ENCODE peak calls at places on chromosomes 11 and 22, in nine cellular contexts. One of them, this sample, is unnamed.

GRCh38 chr11:83000381-83000780 is 71.3 kb downstream of the RAB30 start:
- DNase-seq in mesendoderm: no peak
- DNase-seq in left lung: no peak
- DNase-seq in left ventricle myocardium inferior: no peak
- DNase-seq in brain microvascular endothelial cell: no peak
- DNase-seq in dorsolateral prefrontal cortex: no peak
- DNase-seq in body of pancreas: no peak
- DNase-seq in cardiac muscle cell: no peak
- DNase-seq in HCT116: no peak
- DNase-seq in this sample: no peak

GRCh38 chr22:33049125-33049729 is 9.0 kb downstream of the SYN3 start:
- DNase-seq in dorsolateral prefrontal cortex: peak; percentile 68
- DNase-seq in body of pancreas: peak; percentile 78
- DNase-seq in HCT116: peak; percentile 44
- DNase-seq in left ventricle myocardium inferior: peak; percentile 70
- DNase-seq in mesendoderm: peak; percentile 81
- DNase-seq in brain microvascular endothelial cell: peak; percentile 61
- DNase-seq in left lung: peak; percentile 61
- DNase-seq in cardiac muscle cell: peak; percentile 80
- DNase-seq in this sample: peak; percentile 15

GRCh38 chr11:96055706-96056387 is 131.9 kb upstream of the MTMR2 start:
- DNase-seq in brain microvascular endothelial cell: peak; percentile 44
- DNase-seq in body of pancreas: no peak
- DNase-seq in cardiac muscle cell: no peak
- DNase-seq in left ventricle myocardium inferior: no peak
- DNase-seq in mesendoderm: peak; percentile 92
- DNase-seq in dorsolateral prefrontal cortex: no peak
- DNase-seq in HCT116: no peak
- DNase-seq in left lung: no peak
- DNase-seq in this sample: no peak

GRCh38 chr11:9493492-9493891 is 32.7 kb downstream of the ZNF143 start:
- DNase-seq in brain microvascular endothelial cell: no peak
- DNase-seq in body of pancreas: no peak
- DNase-seq in cardiac muscle cell: no peak
- DNase-seq in mesendoderm: no peak
- DNase-seq in left ventricle myocardium inferior: no peak
- DNase-seq in HCT116: no peak
- DNase-seq in left lung: no peak
- DNase-seq in dorsolateral prefrontal cortex: no peak
- DNase-seq in this sample: no peak

GRCh38 chr11:58726594-58727414 is 4.9 kb downstream of the GLYAT start:
- DNase-seq in body of pancreas: no peak
- DNase-seq in dorsolateral prefrontal cortex: no peak
- DNase-seq in mesendoderm: no peak
- DNase-seq in HCT116: no peak
- DNase-seq in left ventricle myocardium inferior: no peak
- DNase-seq in cardiac muscle cell: no peak
- DNase-seq in left lung: no peak
- DNase-seq in brain microvascular endothelial cell: no peak
- DNase-seq in this sample: no peak

GRCh38 chr22:48845356-48845936 is 982.2 kb downstream of the BRD1 start:
- DNase-seq in cardiac muscle cell: no peak
- DNase-seq in dorsolateral prefrontal cortex: no peak
- DNase-seq in body of pancreas: no peak
- DNase-seq in left ventricle myocardium inferior: no peak
- DNase-seq in left lung: no peak
- DNase-seq in HCT116: no peak
- DNase-seq in mesendoderm: no peak
- DNase-seq in brain microvascular endothelial cell: no peak
- DNase-seq in this sample: no peak

GRCh38 chr11:113781682-113782081 is 2.1 kb downstream of the CLDN25 start:
- DNase-seq in left lung: no peak
- DNase-seq in left ventricle myocardium inferior: no peak
- DNase-seq in body of pancreas: no peak
- DNase-seq in dorsolateral prefrontal cortex: no peak
- DNase-seq in mesendoderm: peak; percentile 45
- DNase-seq in cardiac muscle cell: peak; percentile 30
- DNase-seq in brain microvascular endothelial cell: no peak
- DNase-seq in HCT116: no peak
- DNase-seq in this sample: no peak

GRCh38 chr11:69791266-69791665 is 16.1 kb upstream of the FGF4 start:
- DNase-seq in body of pancreas: no peak
- DNase-seq in dorsolateral prefrontal cortex: no peak
- DNase-seq in mesendoderm: no peak
- DNase-seq in left lung: no peak
- DNase-seq in left ventricle myocardium inferior: no peak
- DNase-seq in HCT116: no peak
- DNase-seq in brain microvascular endothelial cell: peak; percentile 51
- DNase-seq in cardiac muscle cell: no peak
- DNase-seq in this sample: no peak

GRCh38 chr22:32698926-32699619 is 102.4 kb upstream of the TIMP3 start:
- DNase-seq in HCT116: no peak
- DNase-seq in mesendoderm: no peak
- DNase-seq in left ventricle myocardium inferior: peak; percentile 78
- DNase-seq in brain microvascular endothelial cell: no peak
- DNase-seq in body of pancreas: no peak
- DNase-seq in left lung: no peak
- DNase-seq in dorsolateral prefrontal cortex: no peak
- DNase-seq in cardiac muscle cell: no peak
- DNase-seq in this sample: no peak

GRCh38 chr22:35484651-35485372 is 55.8 kb upstream of the RASD2 start:
- DNase-seq in cardiac muscle cell: no peak
- DNase-seq in left ventricle myocardium inferior: no peak
- DNase-seq in body of pancreas: no peak
- DNase-seq in left lung: no peak
- DNase-seq in brain microvascular endothelial cell: no peak
- DNase-seq in mesendoderm: no peak
- DNase-seq in HCT116: no peak
- DNase-seq in dorsolateral prefrontal cortex: no peak
- DNase-seq in this sample: no peak

GRCh38 chr11:17548444-17548843 is 1.4 kb downstream of the OTOG start:
- DNase-seq in cardiac muscle cell: no peak
- DNase-seq in brain microvascular endothelial cell: no peak
- DNase-seq in left ventricle myocardium inferior: no peak
- DNase-seq in body of pancreas: no peak
- DNase-seq in left lung: no peak
- DNase-seq in dorsolateral prefrontal cortex: no peak
- DNase-seq in HCT116: no peak
- DNase-seq in mesendoderm: peak; percentile 86
- DNase-seq in this sample: no peak

GRCh38 chr11:5618807-5619206 is 6.0 kb upstream of the TRIM34 start:
- DNase-seq in dorsolateral prefrontal cortex: no peak
- DNase-seq in mesendoderm: no peak
- DNase-seq in brain microvascular endothelial cell: peak; percentile 89
- DNase-seq in left lung: no peak
- DNase-seq in HCT116: no peak
- DNase-seq in body of pancreas: no peak
- DNase-seq in cardiac muscle cell: no peak
- DNase-seq in left ventricle myocardium inferior: no peak
- DNase-seq in this sample: no peak

GRCh38 chr22:23901600-23901999 is 7.4 kb downstream of the MIF start:
- DNase-seq in brain microvascular endothelial cell: no peak
- DNase-seq in mesendoderm: no peak
- DNase-seq in cardiac muscle cell: no peak
- DNase-seq in body of pancreas: no peak
- DNase-seq in left lung: no peak
- DNase-seq in dorsolateral prefrontal cortex: no peak
- DNase-seq in left ventricle myocardium inferior: no peak
- DNase-seq in HCT116: no peak
- DNase-seq in this sample: no peak

GRCh38 chr22:23898006-23898974 is 4.1 kb downstream of the MIF start:
- DNase-seq in brain microvascular endothelial cell: no peak
- DNase-seq in mesendoderm: peak; percentile 22
- DNase-seq in dorsolateral prefrontal cortex: no peak
- DNase-seq in left lung: no peak
- DNase-seq in left ventricle myocardium inferior: no peak
- DNase-seq in HCT116: no peak
- DNase-seq in body of pancreas: no peak
- DNase-seq in cardiac muscle cell: no peak
- DNase-seq in this sample: no peak

GRCh38 chr22:23896523-23897186 is 2.5 kb downstream of the MIF start:
- DNase-seq in HCT116: no peak
- DNase-seq in body of pancreas: no peak
- DNase-seq in dorsolateral prefrontal cortex: no peak
- DNase-seq in mesendoderm: no peak
- DNase-seq in brain microvascular endothelial cell: no peak
- DNase-seq in left lung: no peak
- DNase-seq in cardiac muscle cell: no peak
- DNase-seq in left ventricle myocardium inferior: no peak
- DNase-seq in this sample: no peak

GRCh38 chr22:23897320-23897719 is 3.1 kb downstream of the MIF start:
- DNase-seq in mesendoderm: no peak
- DNase-seq in left lung: no peak
- DNase-seq in cardiac muscle cell: no peak
- DNase-seq in HCT116: no peak
- DNase-seq in dorsolateral prefrontal cortex: no peak
- DNase-seq in left ventricle myocardium inferior: no peak
- DNase-seq in brain microvascular endothelial cell: no peak
- DNase-seq in body of pancreas: no peak
- DNase-seq in this sample: no peak

GRCh38 chr22:23899042-23899745 is 5.0 kb downstream of the MIF start:
- DNase-seq in left lung: no peak
- DNase-seq in body of pancreas: no peak
- DNase-seq in brain microvascular endothelial cell: no peak
- DNase-seq in dorsolateral prefrontal cortex: no peak
- DNase-seq in cardiac muscle cell: no peak
- DNase-seq in HCT116: no peak
- DNase-seq in left ventricle myocardium inferior: no peak
- DNase-seq in mesendoderm: no peak
- DNase-seq in this sample: no peak
- H3K27ac ChIP-seq in left lung: no peak overlapping the region
- H3K27ac ChIP-seq in body of pancreas: no peak overlapping the region
- H3K27ac ChIP-seq in brain microvascular endothelial cell: no peak overlapping the region
- H3K27ac ChIP-seq in dorsolateral prefrontal cortex: peak overlapping the region; percentile 23
- H3K27ac ChIP-seq in cardiac muscle cell: no peak overlapping the region
- H3K27ac ChIP-seq in HCT116: no peak overlapping the region
- H3K27ac ChIP-seq in left ventricle myocardium inferior: no peak overlapping the region
- H3K27ac ChIP-seq in mesendoderm: no peak overlapping the region
- H3K27ac ChIP-seq in this sample: peak overlapping the region; percentile 18

DNA sequence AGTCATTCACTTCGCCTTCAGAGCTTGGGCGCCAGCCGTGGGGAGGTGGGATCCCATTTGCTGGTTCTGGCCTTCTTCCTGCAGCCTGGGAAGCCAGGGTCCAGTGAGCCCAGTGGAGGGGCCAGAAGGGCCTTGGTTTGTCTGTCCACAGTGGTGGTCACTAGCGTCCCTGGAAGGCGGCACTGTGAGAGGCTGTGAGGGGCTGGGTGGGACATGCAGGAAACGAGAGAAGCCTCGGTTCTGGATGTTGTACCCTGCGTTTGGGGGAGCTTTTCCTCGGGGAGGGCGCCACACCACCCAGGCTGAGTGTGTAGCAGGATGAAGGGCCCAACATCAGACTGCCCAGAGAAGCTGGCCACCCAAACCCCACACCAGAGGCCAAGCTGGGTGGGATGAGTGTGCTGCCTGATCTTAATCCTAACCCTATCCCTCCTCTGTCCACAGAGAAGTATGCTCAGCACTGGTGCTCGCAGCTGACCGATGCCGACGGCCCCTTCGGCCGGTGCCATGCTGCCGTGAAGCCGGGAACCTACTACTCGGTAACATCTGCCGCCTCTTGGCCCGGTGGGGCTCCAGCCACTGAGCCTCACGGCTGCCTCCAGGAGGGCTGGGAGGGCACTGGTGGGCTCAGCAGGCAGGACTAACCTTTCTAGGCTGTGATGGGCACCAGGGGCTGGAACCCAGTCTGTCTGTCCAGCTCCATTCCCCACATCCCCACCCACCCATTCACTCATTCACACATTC is 14.4 kb downstream of the MUC5AC start:
- DNase-seq in cardiac muscle cell: no peak
- DNase-seq in mesendoderm: peak; percentile 55
- DNase-seq in body of pancreas: no peak
- DNase-seq in dorsolateral prefrontal cortex: no peak
- DNase-seq in HCT116: no peak
- DNase-seq in left lung: no peak
- DNase-seq in left ventricle myocardium inferior: no peak
- DNase-seq in brain microvascular endothelial cell: no peak
- DNase-seq in this sample: no peak
- H3K27ac ChIP-seq in cardiac muscle cell: no peak overlapping the region
- H3K27ac ChIP-seq in mesendoderm: no peak overlapping the region
- H3K27ac ChIP-seq in body of pancreas: no peak overlapping the region
- H3K27ac ChIP-seq in dorsolateral prefrontal cortex: no peak overlapping the region
- H3K27ac ChIP-seq in HCT116: no peak overlapping the region
- H3K27ac ChIP-seq in left lung: no peak overlapping the region
- H3K27ac ChIP-seq in left ventricle myocardium inferior: no peak overlapping the region
- H3K27ac ChIP-seq in brain microvascular endothelial cell: no peak overlapping the region
- H3K27ac ChIP-seq in this sample: no peak overlapping the region

GRCh38 chr11:86578727-86579405 is 93.5 kb downstream of the ME3 start:
- DNase-seq in body of pancreas: no peak
- DNase-seq in brain microvascular endothelial cell: no peak
- DNase-seq in HCT116: no peak
- DNase-seq in left lung: no peak
- DNase-seq in dorsolateral prefrontal cortex: no peak
- DNase-seq in left ventricle myocardium inferior: no peak
- DNase-seq in mesendoderm: no peak
- DNase-seq in cardiac muscle cell: no peak
- DNase-seq in this sample: no peak

GRCh38 chr11:86577663-86578636 is 94.5 kb downstream of the ME3 start:
- DNase-seq in left ventricle myocardium inferior: peak; percentile 72
- DNase-seq in body of pancreas: peak; percentile 46
- DNase-seq in dorsolateral prefrontal cortex: no peak
- DNase-seq in cardiac muscle cell: no peak
- DNase-seq in mesendoderm: no peak
- DNase-seq in HCT116: peak; percentile 58
- DNase-seq in left lung: no peak
- DNase-seq in brain microvascular endothelial cell: peak; percentile 89
- DNase-seq in this sample: no peak

GRCh38 chr11:86576946-86577624 is 95.3 kb downstream of the ME3 start:
- DNase-seq in mesendoderm: no peak
- DNase-seq in left lung: no peak
- DNase-seq in body of pancreas: no peak
- DNase-seq in brain microvascular endothelial cell: no peak
- DNase-seq in dorsolateral prefrontal cortex: no peak
- DNase-seq in cardiac muscle cell: no peak
- DNase-seq in HCT116: no peak
- DNase-seq in left ventricle myocardium inferior: no peak
- DNase-seq in this sample: no peak

GRCh38 chr11:86580535-86580934 is 91.9 kb downstream of the ME3 start:
- DNase-seq in left lung: no peak
- DNase-seq in mesendoderm: no peak
- DNase-seq in brain microvascular endothelial cell: no peak
- DNase-seq in dorsolateral prefrontal cortex: no peak
- DNase-seq in HCT116: no peak
- DNase-seq in left ventricle myocardium inferior: no peak
- DNase-seq in cardiac muscle cell: no peak
- DNase-seq in body of pancreas: no peak
- DNase-seq in this sample: no peak

GRCh38 chr11:86579406-86579731 is 93.0 kb downstream of the ME3 start:
- DNase-seq in brain microvascular endothelial cell: no peak
- DNase-seq in dorsolateral prefrontal cortex: no peak
- DNase-seq in cardiac muscle cell: no peak
- DNase-seq in left lung: no peak
- DNase-seq in left ventricle myocardium inferior: no peak
- DNase-seq in HCT116: no peak
- DNase-seq in body of pancreas: no peak
- DNase-seq in mesendoderm: no peak
- DNase-seq in this sample: no peak
- H3K27ac ChIP-seq in brain microvascular endothelial cell: peak overlapping the region; percentile 93
- H3K27ac ChIP-seq in dorsolateral prefrontal cortex: no peak overlapping the region
- H3K27ac ChIP-seq in cardiac muscle cell: no peak overlapping the region
- H3K27ac ChIP-seq in left lung: no peak overlapping the region
- H3K27ac ChIP-seq in left ventricle myocardium inferior: peak overlapping the region; percentile 77
- H3K27ac ChIP-seq in HCT116: no peak overlapping the region
- H3K27ac ChIP-seq in body of pancreas: no peak overlapping the region
- H3K27ac ChIP-seq in mesendoderm: no peak overlapping the region
- H3K27ac ChIP-seq in this sample: no peak overlapping the region

GRCh38 chr11:45512749-45513148 is 152.7 kb downstream of the CHST1 start:
- DNase-seq in brain microvascular endothelial cell: no peak
- DNase-seq in cardiac muscle cell: no peak
- DNase-seq in left lung: no peak
- DNase-seq in HCT116: no peak
- DNase-seq in left ventricle myocardium inferior: no peak
- DNase-seq in body of pancreas: no peak
- DNase-seq in mesendoderm: no peak
- DNase-seq in dorsolateral prefrontal cortex: no peak
- DNase-seq in this sample: no peak
- H3K27ac ChIP-seq in brain microvascular endothelial cell: no peak overlapping the region
- H3K27ac ChIP-seq in cardiac muscle cell: no peak overlapping the region
- H3K27ac ChIP-seq in left lung: no peak overlapping the region
- H3K27ac ChIP-seq in HCT116: no peak overlapping the region
- H3K27ac ChIP-seq in left ventricle myocardium inferior: no peak overlapping the region
- H3K27ac ChIP-seq in body of pancreas: no peak overlapping the region
- H3K27ac ChIP-seq in mesendoderm: no peak overlapping the region
- H3K27ac ChIP-seq in dorsolateral prefrontal cortex: no peak overlapping the region
- H3K27ac ChIP-seq in this sample: no peak overlapping the region

This sample was measured in caudate nucleus.